ENCODE peak calls at places on chromosome 4, in seven cellular contexts. W is body of pancreas; R is GM03348; B is WERI-Rb-1; Y is activated naive CD8-positive, alpha-beta T cell treated with anti-CD3 and anti-CD28 coated beads, Interleukin-2, amount 10 ng/mL, durations not matched to agents 7 days and 5 days; Q is progenitor cell of endocrine pancreas; J is H4. P is an unnamed sample.

GRCh38 chr4:20889901-20890300 is 189.6 kb downstream of the PACRGL start:
- DNase-seq in W (no peak), J (no peak), B (no peak), R (no peak), Y (no peak), Q (no peak), P (no peak)

GRCh38 chr4:153151535-153152452 is 52.4 kb upstream of the TRIM2 start:
- DNase-seq in R (no peak), W (peak; percentile 86), Q (peak; percentile 69), Y (no peak), J (no peak), B (peak; percentile 77), P (peak; percentile 43)

GRCh38 chr4:48906283-48907173 is at the start of gene OCIAD2:
- DNase-seq in W (peak; percentile 89), Y (peak; percentile 75), J (peak; percentile 91), B (peak; percentile 91), Q (peak; percentile 54), R (peak; percentile 37), P (no peak)

GRCh38 chr4:677431-678293 is 3.3 kb downstream of the MYL5 start:
- DNase-seq in B (no peak), Q (no peak), R (no peak), Y (peak; percentile 34), J (no peak), W (peak; percentile 38), P (no peak)

GRCh38 chr4:138789796-138790195 is 225.8 kb upstream of the NOCT start:
- DNase-seq in J (no peak), Y (no peak), B (no peak), R (no peak), W (peak; percentile 4), Q (no peak), P (no peak)

GRCh38 chr4:44446801-44447562 is 1.6 kb downstream of the KCTD8 start:
- DNase-seq in J (no peak), B (peak; percentile 28), W (peak; percentile 2), R (peak; percentile 6), Y (peak; percentile 25), Q (peak; percentile 12), P (no peak)

GRCh38 chr4:107183155-107183774 is 147.2 kb upstream of the DKK2 start:
- DNase-seq in W (peak; percentile 50), Q (no peak), B (peak; percentile 42), R (peak; percentile 57), Y (no peak), J (peak; percentile 72), P (peak; percentile 43)

GRCh38 chr4:8315343-8316250 is 46.0 kb downstream of the HTRA3 start:
- DNase-seq in Y (no peak), J (peak; percentile 93), Q (no peak), R (peak; percentile 94), B (peak; percentile 4), W (peak; percentile 74), P (peak; percentile 59)

GRCh38 chr4:74752798-74753197 is 41.5 kb downstream of the BTC start:
- DNase-seq in J (no peak), Q (no peak), Y (no peak), W (no peak), B (no peak), R (no peak), P (no peak)

GRCh38 chr4:180330521-180330920 is 1912.7 kb upstream of the TENM3 start:
- DNase-seq in B (no peak), W (no peak), J (no peak), Q (no peak), Y (no peak), R (no peak), P (no peak)

GRCh38 chr4:184028571-184028996 is 123.5 kb downstream of the STOX2 start:
- DNase-seq in Q (no peak), R (no peak), B (no peak), Y (peak; percentile 41), W (no peak), J (no peak), P (no peak)

GRCh38 chr4:144734522-144734921 is 88.6 kb downstream of the HHIP start:
- DNase-seq in W (no peak), Q (no peak), Y (no peak), J (peak; percentile 47), B (no peak), R (peak; percentile 21), P (peak; percentile 53)

GRCh38 chr4:76562161-76562560 is 127.1 kb downstream of the SHROOM3 start:
- DNase-seq in J (peak; percentile 17), W (no peak), B (no peak), Q (no peak), R (peak; percentile 69), Y (no peak), P (no peak)

GRCh38 chr4:123415977-123416376 is 19.4 kb downstream of the SPRY1 start:
- DNase-seq in Q (no peak), B (no peak), W (no peak), R (peak; percentile 47), J (peak; percentile 81), Y (peak; percentile 50), P (no peak)

GRCh38 chr4:98283219-98284199 is 22.3 kb downstream of the RAP1GDS1 start:
- DNase-seq in R (peak; percentile 10), J (no peak), W (no peak), Y (no peak), Q (no peak), B (no peak), P (no peak)

P was measured in astrocyte of the cerebellum.